ENCODE peak calls at places on chromosomes 11 and 22, in nine cellular contexts. One of them, this sample, is unnamed.
A peak's percentile ranks its signal among the peaks of the same experiment; 100 is the strongest.

GRCh38 chr22:41931701-41932269 is 5.2 kb upstream of the TNFRSF13C start:
- DNase-seq in brain microvascular endothelial cell: no peak
- DNase-seq in dorsolateral prefrontal cortex: no peak
- DNase-seq in vagina: no peak
- DNase-seq in AG10803: no peak
- DNase-seq in progenitor cell of endocrine pancreas: no peak
- DNase-seq in heart left ventricle: no peak
- DNase-seq in ovary: no peak
- DNase-seq in tibial artery: no peak
- DNase-seq in this sample: no peak

GRCh38 chr11:122751298-122752070 is 86.8 kb upstream of the CRTAM start:
- DNase-seq in brain microvascular endothelial cell: no peak
- DNase-seq in dorsolateral prefrontal cortex: no peak
- DNase-seq in vagina: no peak
- DNase-seq in AG10803: peak; percentile 62
- DNase-seq in progenitor cell of endocrine pancreas: no peak
- DNase-seq in heart left ventricle: no peak
- DNase-seq in ovary: no peak
- DNase-seq in tibial artery: no peak
- DNase-seq in this sample: no peak

GRCh38 chr11:28514391-28514790 is 406.2 kb downstream of the METTL15 start:
- DNase-seq in brain microvascular endothelial cell: peak; percentile 10
- DNase-seq in dorsolateral prefrontal cortex: no peak
- DNase-seq in vagina: no peak
- DNase-seq in AG10803: peak; percentile 35
- DNase-seq in progenitor cell of endocrine pancreas: no peak
- DNase-seq in heart left ventricle: no peak
- DNase-seq in ovary: no peak
- DNase-seq in tibial artery: no peak
- DNase-seq in this sample: no peak

GRCh38 chr22:29388759-29389090 is 355 bp upstream of the AP1B1 start:
- DNase-seq in brain microvascular endothelial cell: no peak
- DNase-seq in dorsolateral prefrontal cortex: no peak
- DNase-seq in vagina: no peak
- DNase-seq in AG10803: no peak
- DNase-seq in progenitor cell of endocrine pancreas: no peak
- DNase-seq in heart left ventricle: no peak
- DNase-seq in ovary: no peak
- DNase-seq in tibial artery: no peak
- DNase-seq in this sample: no peak

GRCh38 chr11:73107597-73107996 is 34.5 kb downstream of the FCHSD2 start:
- DNase-seq in brain microvascular endothelial cell: no peak
- DNase-seq in dorsolateral prefrontal cortex: no peak
- DNase-seq in vagina: no peak
- DNase-seq in AG10803: no peak
- DNase-seq in progenitor cell of endocrine pancreas: no peak
- DNase-seq in heart left ventricle: no peak
- DNase-seq in ovary: no peak
- DNase-seq in tibial artery: no peak
- DNase-seq in this sample: no peak

GRCh38 chr22:50585238-50585637 is 2.6 kb upstream of the CHKB start:
- DNase-seq in brain microvascular endothelial cell: no peak
- DNase-seq in dorsolateral prefrontal cortex: no peak
- DNase-seq in vagina: no peak
- DNase-seq in AG10803: no peak
- DNase-seq in progenitor cell of endocrine pancreas: no peak
- DNase-seq in heart left ventricle: peak; percentile 19
- DNase-seq in ovary: no peak
- DNase-seq in tibial artery: no peak
- DNase-seq in this sample: no peak

GRCh38 chr22:36445158-36445668 is 36.2 kb downstream of the TXN2 start:
- DNase-seq in brain microvascular endothelial cell: peak; percentile 90
- DNase-seq in dorsolateral prefrontal cortex: no peak
- DNase-seq in vagina: no peak
- DNase-seq in AG10803: peak; percentile 89
- DNase-seq in progenitor cell of endocrine pancreas: no peak
- DNase-seq in heart left ventricle: peak; percentile 77
- DNase-seq in ovary: peak; percentile 82
- DNase-seq in tibial artery: no peak
- DNase-seq in this sample: no peak

GRCh38 chr11:2767751-2768150 is 68.0 kb upstream of the KCNQ1OT1 start:
- DNase-seq in brain microvascular endothelial cell: no peak
- DNase-seq in dorsolateral prefrontal cortex: no peak
- DNase-seq in vagina: peak; percentile 44
- DNase-seq in AG10803: no peak
- DNase-seq in progenitor cell of endocrine pancreas: no peak
- DNase-seq in heart left ventricle: no peak
- DNase-seq in ovary: no peak
- DNase-seq in tibial artery: no peak
- DNase-seq in this sample: no peak

GRCh38 chr22:24068717-24069116 is 57.6 kb downstream of the CABIN1 start:
- DNase-seq in brain microvascular endothelial cell: no peak
- DNase-seq in dorsolateral prefrontal cortex: no peak
- DNase-seq in vagina: no peak
- DNase-seq in AG10803: no peak
- DNase-seq in progenitor cell of endocrine pancreas: no peak
- DNase-seq in heart left ventricle: no peak
- DNase-seq in ovary: peak; percentile 57
- DNase-seq in tibial artery: no peak
- DNase-seq in this sample: no peak

GRCh38 chr11:70790671-70791300 is 392.5 kb downstream of the CTTN start:
- DNase-seq in brain microvascular endothelial cell: no peak
- DNase-seq in dorsolateral prefrontal cortex: no peak
- DNase-seq in vagina: no peak
- DNase-seq in AG10803: no peak
- DNase-seq in progenitor cell of endocrine pancreas: no peak
- DNase-seq in heart left ventricle: no peak
- DNase-seq in ovary: no peak
- DNase-seq in tibial artery: no peak
- DNase-seq in this sample: no peak
- TF ChIP-seq CTCF in brain microvascular endothelial cell: peak; percentile 37
- TF ChIP-seq CTCF in dorsolateral prefrontal cortex: no peak
- TF ChIP-seq CTCF in vagina: no peak
- TF ChIP-seq CTCF in AG10803: no peak
- TF ChIP-seq CTCF in progenitor cell of endocrine pancreas: no peak
- TF ChIP-seq CTCF in heart left ventricle: no peak
- TF ChIP-seq CTCF in ovary: no peak
- TF ChIP-seq CTCF in tibial artery: no peak
- TF ChIP-seq CTCF in this sample: no peak

DNA sequence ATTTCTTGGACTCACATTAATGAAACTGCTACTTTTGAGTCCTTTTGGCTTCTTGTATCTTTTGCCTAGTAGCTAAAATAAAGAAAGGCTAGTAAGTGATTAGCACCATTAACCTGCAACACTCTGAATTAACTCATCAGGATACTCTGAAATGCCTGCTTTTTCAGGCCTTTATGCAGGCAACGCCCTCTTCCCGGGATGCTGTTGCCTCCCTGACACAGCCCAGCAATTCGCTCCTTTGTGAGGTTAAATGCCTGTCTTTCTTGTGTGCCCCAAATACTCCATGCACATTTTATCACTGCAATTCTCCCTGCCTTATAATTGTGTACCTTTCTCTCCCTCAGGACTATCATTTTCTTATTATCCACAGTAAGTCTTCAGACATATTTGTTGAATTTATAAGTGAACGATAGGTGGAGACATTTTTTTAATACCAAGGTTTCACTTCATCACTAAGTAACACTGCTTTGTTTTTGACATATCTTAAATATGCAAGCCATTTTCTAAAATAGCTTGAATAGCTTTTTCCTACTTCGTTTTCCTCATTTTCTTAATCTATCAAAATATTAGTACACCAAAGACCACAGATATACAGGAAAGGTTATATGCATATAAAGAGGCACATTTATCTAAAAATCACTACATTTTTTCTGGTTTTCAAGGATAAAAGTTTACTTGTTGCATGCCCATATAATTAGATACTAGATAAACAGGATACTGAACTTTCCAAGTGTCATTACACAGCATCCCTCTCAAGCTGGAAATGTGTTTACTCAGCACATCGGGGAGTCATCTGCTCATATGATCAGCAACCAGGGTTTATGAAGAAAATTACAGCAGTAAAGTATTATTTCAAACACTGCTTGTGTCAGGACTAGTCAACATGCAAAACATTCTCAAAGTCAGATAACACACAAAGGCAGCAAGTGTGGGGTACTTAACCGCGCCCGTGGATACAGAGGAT is 48.5 kb upstream of the DDI1 start:
- DNase-seq in brain microvascular endothelial cell: no peak
- DNase-seq in dorsolateral prefrontal cortex: no peak
- DNase-seq in vagina: no peak
- DNase-seq in AG10803: no peak
- DNase-seq in progenitor cell of endocrine pancreas: no peak
- DNase-seq in heart left ventricle: no peak
- DNase-seq in ovary: no peak
- DNase-seq in tibial artery: no peak
- DNase-seq in this sample: no peak
- TF ChIP-seq CTCF in brain microvascular endothelial cell: no peak
- TF ChIP-seq CTCF in dorsolateral prefrontal cortex: no peak
- TF ChIP-seq CTCF in vagina: no peak
- TF ChIP-seq CTCF in AG10803: no peak
- TF ChIP-seq CTCF in progenitor cell of endocrine pancreas: no peak
- TF ChIP-seq CTCF in heart left ventricle: no peak
- TF ChIP-seq CTCF in ovary: no peak
- TF ChIP-seq CTCF in tibial artery: no peak
- TF ChIP-seq CTCF in this sample: no peak

GRCh38 chr11:70796601-70797000 is 398.3 kb downstream of the CTTN start:
- DNase-seq in brain microvascular endothelial cell: no peak
- DNase-seq in dorsolateral prefrontal cortex: no peak
- DNase-seq in vagina: no peak
- DNase-seq in AG10803: no peak
- DNase-seq in progenitor cell of endocrine pancreas: no peak
- DNase-seq in heart left ventricle: no peak
- DNase-seq in ovary: no peak
- DNase-seq in tibial artery: no peak
- DNase-seq in this sample: no peak
- TF ChIP-seq CTCF in brain microvascular endothelial cell: peak; percentile 12
- TF ChIP-seq CTCF in dorsolateral prefrontal cortex: no peak
- TF ChIP-seq CTCF in vagina: no peak
- TF ChIP-seq CTCF in AG10803: no peak
- TF ChIP-seq CTCF in progenitor cell of endocrine pancreas: peak; percentile 18
- TF ChIP-seq CTCF in heart left ventricle: no peak
- TF ChIP-seq CTCF in ovary: no peak
- TF ChIP-seq CTCF in tibial artery: no peak
- TF ChIP-seq CTCF in this sample: peak; percentile 28

GRCh38 chr11:61954106-61955030 is 4.2 kb downstream of the BEST1 start:
- DNase-seq in brain microvascular endothelial cell: no peak
- DNase-seq in dorsolateral prefrontal cortex: no peak
- DNase-seq in vagina: peak; percentile 91
- DNase-seq in AG10803: peak; percentile 61
- DNase-seq in progenitor cell of endocrine pancreas: no peak
- DNase-seq in heart left ventricle: no peak
- DNase-seq in ovary: no peak
- DNase-seq in tibial artery: no peak
- DNase-seq in this sample: no peak

GRCh38 chr11:61956191-61957027 is 6.3 kb downstream of the BEST1 start:
- DNase-seq in brain microvascular endothelial cell: no peak
- DNase-seq in dorsolateral prefrontal cortex: no peak
- DNase-seq in vagina: peak; percentile 87
- DNase-seq in AG10803: no peak
- DNase-seq in progenitor cell of endocrine pancreas: no peak
- DNase-seq in heart left ventricle: no peak
- DNase-seq in ovary: peak; percentile 36
- DNase-seq in tibial artery: peak; percentile 55
- DNase-seq in this sample: no peak

GRCh38 chr11:61955416-61956135 is 5.4 kb downstream of the BEST1 start:
- DNase-seq in brain microvascular endothelial cell: no peak
- DNase-seq in dorsolateral prefrontal cortex: no peak
- DNase-seq in vagina: peak; percentile 88
- DNase-seq in AG10803: peak; percentile 21
- DNase-seq in progenitor cell of endocrine pancreas: no peak
- DNase-seq in heart left ventricle: peak; percentile 52
- DNase-seq in ovary: peak; percentile 69
- DNase-seq in tibial artery: peak; percentile 70
- DNase-seq in this sample: no peak

GRCh38 chr11:61952882-61953281 is 2.7 kb downstream of the BEST1 start:
- DNase-seq in brain microvascular endothelial cell: no peak
- DNase-seq in dorsolateral prefrontal cortex: no peak
- DNase-seq in vagina: no peak
- DNase-seq in AG10803: no peak
- DNase-seq in progenitor cell of endocrine pancreas: no peak
- DNase-seq in heart left ventricle: no peak
- DNase-seq in ovary: no peak
- DNase-seq in tibial artery: no peak
- DNase-seq in this sample: no peak

GRCh38 chr11:61955031-61955415 is 4.9 kb downstream of the BEST1 start:
- DNase-seq in brain microvascular endothelial cell: peak; percentile 49
- DNase-seq in dorsolateral prefrontal cortex: no peak
- DNase-seq in vagina: peak; percentile 94
- DNase-seq in AG10803: peak; percentile 89
- DNase-seq in progenitor cell of endocrine pancreas: no peak
- DNase-seq in heart left ventricle: peak; percentile 80
- DNase-seq in ovary: peak; percentile 73
- DNase-seq in tibial artery: peak; percentile 88
- DNase-seq in this sample: no peak
- TF ChIP-seq CTCF in brain microvascular endothelial cell: peak; percentile 48
- TF ChIP-seq CTCF in dorsolateral prefrontal cortex: no peak
- TF ChIP-seq CTCF in vagina: no peak
- TF ChIP-seq CTCF in AG10803: peak; percentile 48
- TF ChIP-seq CTCF in progenitor cell of endocrine pancreas: no peak
- TF ChIP-seq CTCF in heart left ventricle: no peak
- TF ChIP-seq CTCF in ovary: no peak
- TF ChIP-seq CTCF in tibial artery: no peak
- TF ChIP-seq CTCF in this sample: no peak

DNA sequence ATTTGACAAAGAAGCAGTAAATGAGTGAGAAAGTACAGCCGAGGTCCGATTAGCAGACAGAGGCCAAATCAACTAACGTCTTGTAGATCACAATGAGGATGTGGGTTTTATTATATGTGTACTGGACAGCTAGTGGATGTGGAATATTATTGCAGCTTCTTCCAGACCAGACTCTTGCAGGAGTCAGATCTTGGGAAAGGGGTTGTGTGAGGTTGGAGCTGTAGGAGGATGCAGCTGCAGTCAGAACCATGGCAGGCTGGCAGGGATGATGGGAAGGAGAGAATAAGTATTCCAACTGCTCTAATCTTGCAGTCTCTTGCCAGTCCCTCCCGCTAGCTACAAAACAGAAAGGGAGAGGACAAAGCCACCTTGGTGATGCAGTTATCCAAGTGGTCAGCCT is 46.8 kb upstream of the LDLRAD3 start:
- DNase-seq in brain microvascular endothelial cell: no peak
- DNase-seq in dorsolateral prefrontal cortex: no peak
- DNase-seq in vagina: peak; percentile 16
- DNase-seq in AG10803: no peak
- DNase-seq in progenitor cell of endocrine pancreas: no peak
- DNase-seq in heart left ventricle: no peak
- DNase-seq in ovary: no peak
- DNase-seq in tibial artery: no peak
- DNase-seq in this sample: no peak
- TF ChIP-seq CTCF in brain microvascular endothelial cell: no peak
- TF ChIP-seq CTCF in dorsolateral prefrontal cortex: no peak
- TF ChIP-seq CTCF in vagina: no peak
- TF ChIP-seq CTCF in AG10803: no peak
- TF ChIP-seq CTCF in progenitor cell of endocrine pancreas: no peak
- TF ChIP-seq CTCF in heart left ventricle: no peak
- TF ChIP-seq CTCF in ovary: no peak
- TF ChIP-seq CTCF in tibial artery: no peak
- TF ChIP-seq CTCF in this sample: no peak